ENCODE peak calls at places on chromosome 9, in nine cellular contexts. V is NCI-H774; P is gastrocnemius medialis; B is GM23338; O is heart left ventricle; I is stimulated activated CD4-positive, alpha-beta T cell treated with anti-CD3 and anti-CD28 coated beads, TNF-alpha, amount 100 ng/mL, for 24 hours; T is heart right ventricle; H is A673; Z is OCI-LY7. Y is an unnamed sample.

GRCh38 chr9:133604214-133604613 is 5.0 kb downstream of the FAM163B start:
- DNase-seq in H (peak; percentile 67), Z (peak; percentile 65), B (no peak), T (no peak), I (no peak), O (no peak), P (no peak), V (no peak), Y (no peak)

GRCh38 chr9:90065001-90065400 is 460.2 kb downstream of the GADD45G start:
- DNase-seq in B (no peak), I (no peak), Z (no peak), V (no peak), O (no peak), P (no peak), T (no peak), H (no peak), Y (no peak)

GRCh38 chr9:86041331-86041741 is 58.0 kb downstream of the GOLM1 start:
- DNase-seq in B (no peak), I (no peak), T (no peak), H (no peak), P (no peak), V (no peak), O (no peak), Z (no peak), Y (peak; percentile 46)

GRCh38 chr9:125460883-125461475 is 199.4 kb downstream of the GAPVD1 start:
- DNase-seq in I (no peak), B (no peak), Z (no peak), T (no peak), O (no peak), H (no peak), V (no peak), P (no peak), Y (peak; percentile 42)

GRCh38 chr9:83599071-83599470 is 23.9 kb upstream of the IDNK start:
- DNase-seq in H (peak; percentile 26), P (no peak), T (no peak), I (no peak), B (no peak), Z (no peak), V (no peak), O (no peak), Y (no peak)

GRCh38 chr9:114394523-114395193 is 6.9 kb upstream of the AKNA start:
- DNase-seq in V (no peak), T (no peak), B (no peak), Z (no peak), I (no peak), P (no peak), O (no peak), H (no peak), Y (no peak)

GRCh38 chr9:131500939-131501541 is 1.7 kb upstream of the POMT1 start:
- DNase-seq in B (no peak), H (peak; percentile 22), T (no peak), P (no peak), Z (no peak), O (no peak), V (no peak), I (peak; percentile 22), Y (no peak)

GRCh38 chr9:88322906-88323566 is 65.2 kb upstream of the SPIN1 start:
- DNase-seq in O (no peak), I (no peak), V (no peak), Z (peak; percentile 78), B (no peak), T (peak; percentile 6), H (no peak), P (no peak), Y (peak; percentile 33)

GRCh38 chr9:35756275-35756742 is 2.2 kb upstream of the MSMP start:
- DNase-seq in V (no peak), I (no peak), H (no peak), Z (no peak), B (peak; percentile 92), P (no peak), O (peak; percentile 64), T (peak; percentile 59), Y (no peak)

GRCh38 chr9:22342489-22343217 is 104.0 kb upstream of the DMRTA1 start:
- DNase-seq in B (no peak), T (no peak), Z (no peak), O (no peak), V (no peak), I (no peak), P (no peak), H (no peak), Y (no peak)

GRCh38 chr9:120926397-120926928 is at the start of gene TRAF1:
- DNase-seq in O (no peak), Z (peak; percentile 65), T (no peak), B (no peak), V (no peak), P (no peak), H (no peak), I (no peak), Y (no peak)